ENCODE peak calls at places on chromosomes 5 and 9, in five cellular contexts. J, B, T, F and X are unnamed samples.

GRCh38 chr5:134240421-134240962 is 14.6 kb upstream of the PPP2CA start:
- DNase-seq in J (peak), B (no peak), T (no peak), F (no peak), X (peak)

GRCh38 chr9:14846871-14847311 is 63.3 kb downstream of the FREM1 start:
- DNase-seq in J (peak), B (peak), T (peak), F (peak), X (peak)

GRCh38 chr5:150703767-150704166 is 2.9 kb upstream of the RBM22 start:
- DNase-seq in J (peak), B (no peak), T (no peak), F (no peak), X (peak)

GRCh38 chr5:41412496-41412895 is 97.9 kb downstream of the PLCXD3 start:
- DNase-seq in J (no peak), B (no peak), T (no peak), F (no peak), X (no peak)

GRCh38 chr9:133910855-133911514 is 81.1 kb downstream of the VAV2 start:
- DNase-seq in J (no peak), B (no peak), T (no peak), F (no peak), X (no peak)

GRCh38 chr9:96509026-96509425 is 59.1 kb downstream of the HABP4 start:
- DNase-seq in J (no peak), B (no peak), T (no peak), F (no peak), X (no peak)

GRCh38 chr9:21334603-21334968 is 618 bp downstream of the KLHL9 start:
- DNase-seq in J (peak), B (no peak), T (no peak), F (peak), X (peak)

GRCh38 chr5:66958984-66959641 is 237.5 kb downstream of the CD180 start:
- DNase-seq in J (peak), B (no peak), T (no peak), F (no peak), X (peak)

GRCh38 chr5:65262590-65263189 is 219.0 kb downstream of the ADAMTS6 start:
- DNase-seq in J (peak), B (no peak), T (no peak), F (no peak), X (peak)

GRCh38 chr9:134378901-134379338 is 52.7 kb downstream of the RXRA start:
- DNase-seq in J (peak), B (no peak), T (no peak), F (peak), X (peak)

GRCh38 chr5:72387985-72388384 is 67.8 kb downstream of the PTCD2 start:
- DNase-seq in J (peak), B (no peak), T (no peak), F (peak), X (peak)

GRCh38 chr9:19788614-19789271 is at the start of gene SLC24A2:
- DNase-seq in J (no peak), B (no peak), T (peak), F (no peak), X (no peak)

GRCh38 chr5:132528866-132529634 is 14.3 kb downstream of the IL5 start:
- DNase-seq in J (no peak), B (no peak), T (no peak), F (no peak), X (no peak)

GRCh38 chr9:111839981-111840380 is 45.2 kb upstream of the SHOC1 start:
- DNase-seq in J (peak), B (no peak), T (no peak), F (no peak), X (peak)

GRCh38 chr9:127884427-127884911 is 7.0 kb upstream of the AK1 start:
- DNase-seq in J (no peak), B (no peak), T (peak), F (no peak), X (no peak)

GRCh38 chr9:34337404-34337803 is 8.0 kb downstream of the NUDT2 start:
- DNase-seq in J (no peak), B (no peak), T (no peak), F (no peak), X (no peak)

GRCh38 chr5:122921826-122922225 is 76.4 kb downstream of the SNX24 start:
- DNase-seq in J (no peak), B (no peak), T (no peak), F (no peak), X (no peak)